ENCODE peak calls at places on chromosomes 13 and 19, in ten cellular contexts. C is tibial nerve, V is NB4, I is heart left ventricle, J is upper lobe of left lung, E is K562, H is IMR-90, F is uterus, K is A549, Q is GM12878. X is an unnamed sample.

GRCh38 chr13:31798189-31798588 is 58.9 kb downstream of the RXFP2 start:
- DNase-seq in E (no peak), F (no peak), K (no peak), V (no peak), H (no peak), Q (no peak), J (no peak), I (no peak), C (no peak), X (no peak)

GRCh38 chr19:41449079-41449864 is 6.3 kb downstream of the ERICH4 start:
- DNase-seq in H (peak), E (peak), I (peak), Q (no peak), J (peak), C (peak), V (peak), K (peak), F (peak), X (peak)

GRCh38 chr13:38718374-38718773 is 31.5 kb downstream of the FREM2 start:
- DNase-seq in I (no peak), H (no peak), K (no peak), C (no peak), V (no peak), F (no peak), Q (no peak), J (no peak), E (no peak), X (no peak)

GRCh38 chr13:64314286-64314685 is 2898.6 kb upstream of the PCDH20 start:
- DNase-seq in V (no peak), I (no peak), J (no peak), F (no peak), K (no peak), E (no peak), Q (no peak), H (peak), C (no peak), X (no peak)

GRCh38 chr19:6711605-6712004 is 8.8 kb downstream of the C3 start:
- DNase-seq in F (no peak), I (no peak), V (no peak), C (no peak), J (no peak), H (no peak), Q (no peak), E (no peak), K (no peak), X (no peak)

GRCh38 chr19:17616961-17617806 is 61.7 kb downstream of the COLGALT1 start:
- DNase-seq in I (no peak), E (peak), F (no peak), J (no peak), V (peak), H (peak), C (no peak), Q (no peak), K (peak), X (peak)

GRCh38 chr13:62960723-62961122 is 1545.1 kb upstream of the PCDH20 start:
- DNase-seq in F (no peak), Q (no peak), H (no peak), I (no peak), J (no peak), V (no peak), C (no peak), E (no peak), K (no peak), X (no peak)

GRCh38 chr13:110479648-110480047 is 81.9 kb downstream of the RAB20 start:
- DNase-seq in C (no peak), F (peak), H (no peak), I (peak), J (no peak), K (no peak), E (no peak), Q (no peak), V (no peak), X (no peak)

GRCh38 chr13:78689011-78689410 is 30.1 kb upstream of the OBI1 start:
- DNase-seq in J (no peak), F (no peak), K (no peak), C (no peak), E (no peak), H (no peak), Q (no peak), V (no peak), I (no peak), X (no peak)

GRCh38 chr13:45393941-45394570 is 24.1 kb downstream of the SLC25A30 start:
- DNase-seq in E (peak), Q (no peak), K (peak), F (no peak), V (peak), I (no peak), C (no peak), J (no peak), H (peak), X (peak)

GRCh38 chr19:40646564-40647254 is 43.7 kb downstream of the NUMBL start:
- DNase-seq in F (no peak), V (no peak), I (no peak), E (peak), C (no peak), J (no peak), H (peak), K (no peak), Q (no peak), X (no peak)

GRCh38 chr13:37869756-37870488 is at the start of gene TRPC4:
- DNase-seq in F (peak), J (peak), I (peak), C (no peak), H (peak), K (peak), V (peak), Q (no peak), E (peak), X (peak)

GRCh38 chr19:10432736-10433130 is 12.4 kb downstream of the PDE4A start:
- DNase-seq in Q (no peak), J (no peak), K (no peak), V (peak), F (no peak), I (peak), C (no peak), E (no peak), H (no peak), X (no peak)

DNA sequence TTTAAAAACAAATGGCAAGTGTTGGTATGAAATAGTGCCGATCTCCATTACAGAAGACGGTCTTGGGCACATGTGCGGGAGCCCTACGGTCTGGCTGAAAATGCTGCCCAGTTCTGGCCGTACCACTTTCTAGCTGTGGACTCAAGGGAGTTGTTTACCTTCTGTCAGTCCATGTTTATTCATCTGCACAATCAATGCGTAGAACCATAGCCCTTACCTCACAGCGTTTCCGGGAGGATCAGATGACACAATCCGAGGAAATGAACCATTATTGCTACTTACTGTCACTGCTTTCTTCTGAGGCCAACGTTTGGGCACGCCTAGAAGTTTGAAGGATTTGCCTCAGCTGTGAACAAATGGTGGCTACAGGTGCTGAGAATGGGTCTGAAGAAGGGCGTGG is 31.2 kb downstream of the GADD45B start:
- DNase-seq in E (no peak), V (peak), K (peak), C (no peak), Q (no peak), F (no peak), J (no peak), I (no peak), H (peak), X (no peak)
- TF ChIP-seq POLR2A in E (no peak), V (no peak), K (no peak), C (no peak), Q (no peak), F (no peak), J (no peak), I (no peak), H (peak), X (no peak)

GRCh38 chr19:34404109-34404909 is at the start of gene PDCD2L:
- DNase-seq in F (peak), J (peak), V (peak), I (peak), Q (peak), C (peak), K (peak), E (peak), H (peak), X (peak)
- TF ChIP-seq POLR2A in F (no peak), J (peak), V (peak), I (no peak), Q (peak), C (no peak), K (peak), E (peak), H (no peak), X (peak)

GRCh38 chr13:21435231-21435630 is 23.9 kb downstream of the ZDHHC20 start:
- DNase-seq in Q (no peak), E (no peak), K (no peak), H (no peak), V (no peak), I (no peak), F (no peak), J (no peak), C (no peak), X (no peak)

GRCh38 chr13:21436582-21436981 is 22.5 kb downstream of the ZDHHC20 start:
- DNase-seq in H (no peak), C (no peak), E (no peak), I (no peak), J (no peak), K (no peak), V (no peak), F (no peak), Q (no peak), X (no peak)

GRCh38 chr13:21434588-21434987 is 24.5 kb downstream of the ZDHHC20 start:
- DNase-seq in K (no peak), I (no peak), C (no peak), F (no peak), Q (no peak), V (no peak), H (no peak), J (no peak), E (no peak), X (no peak)

DNA sequence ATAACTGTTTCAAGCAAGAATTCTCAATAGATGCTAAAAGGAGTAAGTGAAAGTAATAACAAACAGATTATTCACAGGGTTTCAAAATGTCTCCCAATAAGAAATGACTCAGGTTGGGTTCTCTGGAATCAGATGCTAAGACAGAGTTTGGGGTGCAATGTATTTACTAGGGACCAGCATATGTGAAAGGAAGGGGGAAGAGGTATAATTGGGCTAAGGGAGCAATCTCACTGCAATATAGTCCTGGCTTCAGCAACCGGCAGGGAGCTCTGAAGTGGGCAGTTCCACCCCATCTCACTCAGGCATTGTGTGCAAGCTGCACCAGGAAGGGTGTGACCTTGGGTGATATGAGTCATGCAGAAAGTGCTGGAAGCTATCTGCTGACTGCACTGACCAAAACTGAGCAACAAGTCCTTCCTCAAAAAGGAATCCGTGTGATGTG is 23.4 kb downstream of the ZDHHC20 start:
- DNase-seq in I (peak), K (peak), E (peak), V (peak), H (peak), Q (peak), F (peak), J (no peak), C (no peak), X (peak)
- TF ChIP-seq POLR2A in I (no peak), K (no peak), E (no peak), V (no peak), H (no peak), Q (no peak), F (peak), J (no peak), C (no peak), X (no peak)

GRCh38 chr13:40995997-40996396 is 23.1 kb downstream of the ELF1 start:
- DNase-seq in E (no peak), J (no peak), C (no peak), K (no peak), V (no peak), I (no peak), Q (no peak), F (no peak), H (no peak), X (no peak)

GRCh38 chr13:40993987-40994386 is 25.1 kb downstream of the ELF1 start:
- DNase-seq in E (no peak), F (no peak), I (no peak), C (no peak), K (no peak), J (no peak), H (no peak), V (no peak), Q (no peak), X (no peak)

GRCh38 chr13:40996433-40997095 is 22.6 kb downstream of the ELF1 start:
- DNase-seq in J (no peak), V (peak), I (no peak), E (no peak), K (no peak), C (no peak), Q (no peak), H (no peak), F (no peak), X (no peak)

GRCh38 chr13:40993119-40993518 is 26.0 kb downstream of the ELF1 start:
- DNase-seq in Q (no peak), H (no peak), V (no peak), C (no peak), F (no peak), I (no peak), E (no peak), J (peak), K (no peak), X (no peak)

GRCh38 chr13:40994581-40995230 is 24.4 kb downstream of the ELF1 start:
- DNase-seq in F (no peak), E (no peak), C (no peak), J (no peak), I (no peak), H (no peak), K (no peak), V (no peak), Q (no peak), X (no peak)
- TF ChIP-seq POLR2A in F (no peak), E (no peak), C (no peak), J (no peak), I (no peak), H (no peak), K (no peak), V (no peak), Q (no peak), X (no peak)

GRCh38 chr19:15368051-15368632 is 11.4 kb downstream of the AKAP8 start:
- DNase-seq in J (peak), E (no peak), V (no peak), K (no peak), H (no peak), I (no peak), F (no peak), C (no peak), Q (no peak), X (no peak)

GRCh38 chr19:15369594-15369891 is 10.0 kb downstream of the AKAP8 start:
- DNase-seq in Q (no peak), I (no peak), H (no peak), V (no peak), J (no peak), C (no peak), E (no peak), F (no peak), K (no peak), X (no peak)

GRCh38 chr19:15367439-15367838 is 12.1 kb downstream of the AKAP8 start:
- DNase-seq in V (no peak), J (no peak), I (no peak), F (no peak), E (no peak), K (no peak), H (no peak), C (no peak), Q (no peak), X (no peak)

GRCh38 chr19:15371119-15371518 is 8.5 kb downstream of the AKAP8 start:
- DNase-seq in I (no peak), C (no peak), J (no peak), E (no peak), Q (no peak), F (no peak), H (no peak), V (no peak), K (no peak), X (no peak)

DNA sequence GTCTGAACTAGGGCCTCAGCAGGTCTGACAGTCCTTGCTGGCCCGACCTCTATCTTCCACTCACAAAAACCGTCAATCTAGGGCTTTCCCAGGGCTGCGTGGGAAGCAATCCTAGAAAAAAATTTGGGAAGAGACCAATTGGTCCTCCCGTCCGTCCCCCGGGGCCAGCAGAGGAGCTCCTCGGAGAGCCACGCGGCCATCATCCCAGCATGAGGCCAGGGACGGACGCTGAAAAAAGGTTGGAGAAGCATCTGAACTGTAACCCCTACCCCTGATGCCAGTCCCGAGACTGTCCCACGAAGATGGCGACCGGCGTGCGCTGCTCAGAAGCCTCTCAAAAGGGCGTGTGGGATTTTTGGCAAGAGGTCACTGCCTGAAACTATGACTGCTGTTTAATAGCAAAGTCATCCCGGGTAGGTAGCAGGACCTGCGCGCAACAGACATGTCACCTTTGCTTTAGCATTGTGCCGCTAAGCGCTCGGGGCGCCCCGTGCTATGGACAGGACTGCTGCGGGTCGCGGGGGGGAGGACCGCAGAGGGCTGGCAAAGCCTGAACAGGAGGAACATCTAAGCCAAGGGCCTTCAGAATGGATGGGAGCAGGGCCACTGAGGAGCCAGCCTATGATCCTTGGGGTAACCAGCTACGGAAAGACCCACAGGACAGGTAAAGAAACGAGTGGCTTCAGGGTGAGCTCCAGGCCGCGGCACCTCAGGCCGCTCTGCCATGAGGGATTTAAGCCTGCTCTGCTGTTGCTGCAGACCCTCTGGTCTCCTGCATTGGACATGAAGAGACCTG is 10.6 kb downstream of the AKAP8 start:
- DNase-seq in V (no peak), K (no peak), F (no peak), J (peak), C (no peak), H (no peak), Q (no peak), I (no peak), E (no peak), X (no peak)
- TF ChIP-seq POLR2A in V (no peak), K (no peak), F (no peak), J (no peak), C (no peak), H (no peak), Q (peak), I (no peak), E (no peak), X (no peak)

DNA sequence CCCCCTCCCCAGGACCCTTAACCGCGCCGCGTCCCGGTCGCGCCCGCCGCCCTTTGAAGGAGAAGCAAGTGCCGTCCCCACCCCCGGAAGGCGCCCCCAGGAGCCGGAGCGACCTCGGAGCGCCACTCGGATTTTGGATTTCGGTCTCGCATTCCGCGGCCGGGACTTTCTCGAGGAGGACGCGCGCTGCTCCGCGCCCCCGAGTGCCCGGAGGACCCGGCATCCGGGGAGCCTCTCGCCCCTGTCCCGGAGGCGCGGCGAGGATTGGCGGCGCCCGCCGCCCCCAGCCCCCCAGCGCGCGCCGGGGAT is 1.6 kb downstream of the MIDN start:
- DNase-seq in F (no peak), I (no peak), V (no peak), J (no peak), C (no peak), K (no peak), Q (no peak), E (no peak), H (no peak), X (no peak)
- TF ChIP-seq POLR2A in F (no peak), I (no peak), V (no peak), J (peak), C (no peak), K (no peak), Q (no peak), E (no peak), H (no peak), X (peak)

GRCh38 chr13:43881580-43881979 is 1.9 kb downstream of the LACC1 start:
- DNase-seq in K (no peak), F (no peak), J (no peak), V (no peak), H (no peak), Q (no peak), E (no peak), I (no peak), C (no peak), X (no peak)

GRCh38 chr13:43880930-43881329 is 1.2 kb downstream of the LACC1 start:
- DNase-seq in E (no peak), H (no peak), V (no peak), K (no peak), C (no peak), F (no peak), J (no peak), I (no peak), Q (no peak), X (no peak)

GRCh38 chr13:43878897-43879322 is 630 bp downstream of the CCDC122 start:
- DNase-seq in F (peak), Q (peak), J (no peak), V (peak), E (no peak), K (peak), I (peak), H (peak), C (peak), X (peak)

GRCh38 chr13:43879323-43880181 is at the start of the genes CCDC122 and LACC1:
- DNase-seq in J (peak), I (peak), C (peak), F (peak), Q (no peak), H (peak), V (peak), E (no peak), K (peak), X (peak)

DNA sequence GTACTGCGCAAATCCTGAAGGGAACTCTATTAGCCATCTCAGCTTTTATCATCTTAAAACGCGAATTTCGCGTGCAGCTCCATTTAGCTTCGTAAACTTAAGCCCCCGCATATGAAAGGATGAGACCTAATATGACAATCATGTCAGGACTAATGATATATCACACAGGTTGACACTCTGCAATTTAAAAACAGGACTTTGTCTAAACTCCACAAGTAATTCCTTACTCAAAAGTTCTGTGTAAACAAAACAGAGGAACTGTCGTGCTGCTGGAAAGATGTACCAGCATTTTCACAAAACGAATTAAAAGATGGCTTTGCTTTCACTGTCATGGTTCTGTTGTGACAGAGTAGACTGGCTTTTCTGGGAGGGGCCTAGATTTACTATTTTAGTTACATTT is 747 bp downstream of the LACC1 start:
- DNase-seq in Q (no peak), I (no peak), K (no peak), J (no peak), H (no peak), C (no peak), E (no peak), F (no peak), V (no peak), X (no peak)
- TF ChIP-seq POLR2A in Q (no peak), I (no peak), K (no peak), J (no peak), H (no peak), C (no peak), E (no peak), F (no peak), V (no peak), X (no peak)

X was measured in erythroblast.